ENCODE peak calls at places on chromosomes 1 and 21, in four cellular contexts. R, Q, Z and P are unnamed samples.

GRCh38 chr1:162629651-162630050 is 2.6 kb upstream of the DDR2 start:
- DNase-seq in R (no peak), Q (no peak), Z (no peak), P (no peak)

GRCh38 chr1:113747376-113747775 is 11.9 kb downstream of the PHTF1 start:
- DNase-seq in R (no peak), Q (no peak), Z (no peak), P (no peak)

GRCh38 chr1:13725714-13726175 is 25.8 kb downstream of the PRDM2 start:
- DNase-seq in R (no peak), Q (no peak), Z (peak; percentile 50), P (no peak)

GRCh38 chr1:23592209-23592905 is 33.1 kb upstream of the ID3 start:
- DNase-seq in R (no peak), Q (no peak), Z (peak; percentile 27), P (no peak)

GRCh38 chr1:175364424-175365076 is 172.0 kb upstream of the KIAA0040 start:
- DNase-seq in R (no peak), Q (no peak), Z (no peak), P (no peak)

GRCh38 chr1:156504062-156504813 is 3.7 kb upstream of the MEF2D start:
- DNase-seq in R (peak; percentile 12), Q (no peak), Z (no peak), P (no peak)

GRCh38 chr1:173333581-173333980 is 126.5 kb upstream of the TNFSF4 start:
- DNase-seq in R (no peak), Q (no peak), Z (no peak), P (no peak)

GRCh38 chr1:119728007-119728406 is 16.3 kb downstream of the PHGDH start:
- DNase-seq in R (no peak), Q (no peak), Z (no peak), P (no peak)

GRCh38 chr1:247638781-247639180 is 33.4 kb downstream of the OR2G3 start:
- DNase-seq in R (no peak), Q (no peak), Z (no peak), P (no peak)

GRCh38 chr1:198656500-198656932 is 17.7 kb downstream of the PTPRC start:
- DNase-seq in R (peak; percentile 67), Q (peak; percentile 64), Z (peak; percentile 87), P (peak; percentile 63)

GRCh38 chr1:3596663-3597598 is 14.4 kb downstream of the MEGF6 start:
- DNase-seq in R (no peak), Q (no peak), Z (no peak), P (no peak)

GRCh38 chr1:232223309-232223708 is 406.6 kb downstream of the SIPA1L2 start:
- DNase-seq in R (no peak), Q (no peak), Z (no peak), P (no peak)

GRCh38 chr21:17044696-17045095 is 468.1 kb upstream of the CXADR start:
- DNase-seq in R (no peak), Q (no peak), Z (no peak), P (no peak)
- H3K9me3 ChIP-seq in R (no peaks in the 10 kb centered on the region), Q (no peaks in the 10 kb centered on the region), Z (no peaks in the 10 kb centered on the region), P (no peaks in the 10 kb centered on the region)

GRCh38 chr21:27021801-27022200 is 54.9 kb upstream of the ADAMTS5 start:
- DNase-seq in R (no peak), Q (no peak), Z (no peak), P (no peak)

GRCh38 chr21:27023186-27023585 is 56.3 kb upstream of the ADAMTS5 start:
- DNase-seq in R (no peak), Q (no peak), Z (no peak), P (no peak)

GRCh38 chr21:27017251-27017650 is 50.4 kb upstream of the ADAMTS5 start:
- DNase-seq in R (no peak), Q (no peak), Z (no peak), P (no peak)

GRCh38 chr21:27024316-27024715 is 57.4 kb upstream of the ADAMTS5 start:
- DNase-seq in R (no peak), Q (no peak), Z (no peak), P (no peak)

GRCh38 chr21:27021046-27021445 is 54.2 kb upstream of the ADAMTS5 start:
- DNase-seq in R (no peak), Q (no peak), Z (no peak), P (no peak)
- H3K9me3 ChIP-seq in R (no peaks in the 10 kb centered on the region), Q (no peaks in the 10 kb centered on the region), Z (no peaks in the 10 kb centered on the region), P (peaks cover 2% of the 10 kb centered on the region)

GRCh38 chr1:82899017-82899416 is 1098.3 kb downstream of the ADGRL2 start:
- DNase-seq in R (no peak), Q (no peak), Z (no peak), P (no peak)
- H3K9me3 ChIP-seq in R (no peaks in the 10 kb centered on the region), Q (no peaks in the 10 kb centered on the region), Z (no peaks in the 10 kb centered on the region), P (no peaks in the 10 kb centered on the region)

GRCh38 chr21:27269646-27270045 is 302.8 kb upstream of the ADAMTS5 start:
- DNase-seq in R (no peak), Q (no peak), Z (no peak), P (no peak)
- H3K9me3 ChIP-seq in R (no peaks in the 10 kb centered on the region), Q (no peaks in the 10 kb centered on the region), Z (no peaks in the 10 kb centered on the region), P (no peaks in the 10 kb centered on the region)

DNA sequence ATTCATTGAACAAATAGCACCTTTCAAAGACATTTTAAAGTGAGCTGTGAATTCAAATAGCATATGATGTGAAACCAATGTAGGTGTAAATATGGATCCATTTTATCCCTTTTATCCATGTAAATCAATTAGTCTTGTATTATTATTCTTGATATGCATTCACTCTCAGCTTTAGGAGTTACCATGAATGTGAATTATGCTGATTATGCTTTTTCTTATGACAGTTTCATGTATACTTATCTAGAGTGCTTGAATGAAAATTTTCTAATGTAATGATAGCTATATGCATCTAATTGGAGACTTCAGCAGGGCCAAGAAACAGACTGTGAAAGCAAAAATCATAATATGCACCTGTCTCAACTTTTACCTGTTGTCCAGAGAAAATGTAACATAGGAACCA is 226.6 kb upstream of the ST6GALNAC5 start:
- DNase-seq in R (no peak), Q (no peak), Z (no peak), P (no peak)
- H3K9me3 ChIP-seq in R (no peaks in the 10 kb centered on the region), Q (no peaks in the 10 kb centered on the region), Z (no peaks in the 10 kb centered on the region), P (peaks cover 2% of the 10 kb centered on the region)

GRCh38 chr1:71357708-71358107 is 276.9 kb upstream of the ZRANB2 start:
- DNase-seq in R (no peak), Q (no peak), Z (no peak), P (no peak)
- H3K9me3 ChIP-seq in R (no peaks in the 10 kb centered on the region), Q (no peaks in the 10 kb centered on the region), Z (no peaks in the 10 kb centered on the region), P (no peaks in the 10 kb centered on the region)

GRCh38 chr1:39585933-39586332 is 9.3 kb upstream of the PABPC4 start:
- DNase-seq in R (peak; percentile 36), Q (no peak), Z (no peak), P (no peak)
- H3K9me3 ChIP-seq in R (no peaks in the 10 kb centered on the region), Q (no peaks in the 10 kb centered on the region), Z (no peaks in the 10 kb centered on the region), P (no peaks in the 10 kb centered on the region)

DNA sequence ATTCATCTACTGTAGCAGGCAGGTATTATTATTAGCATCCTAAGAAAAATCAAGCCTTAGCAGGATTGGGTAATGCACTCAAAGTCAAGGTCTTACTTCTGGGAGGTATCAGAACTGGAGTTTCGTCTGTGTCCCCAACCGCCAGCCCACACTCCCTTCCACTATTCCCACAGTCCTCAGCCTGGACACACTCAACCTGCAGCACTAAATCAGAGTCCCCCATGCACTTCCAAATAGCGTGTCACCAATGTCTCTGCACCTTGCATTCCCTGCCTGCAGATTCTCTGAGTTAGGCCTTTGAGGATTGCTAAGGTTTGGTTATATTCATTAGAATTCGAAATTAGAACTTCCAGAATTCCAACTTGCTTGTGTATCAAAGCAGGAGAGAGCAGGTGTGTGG is 3.9 kb downstream of the LYPD8 start:
- DNase-seq in R (no peak), Q (no peak), Z (no peak), P (no peak)
- H3K9me3 ChIP-seq in R (no peaks in the 10 kb centered on the region), Q (no peaks in the 10 kb centered on the region), Z (no peaks in the 10 kb centered on the region), P (no peaks in the 10 kb centered on the region)